ENCODE peak calls at places on chromosomes 2 and 18, in five cellular contexts. E is activated CD8-positive, alpha-beta memory T cell treated with anti-CD3 and anti-CD28 coated beads, Interleukin-2, amount 50 U/mL, for 4 hours; Y is AG04450; L is effector memory CD8-positive, alpha-beta T cell; W is cardiac fibroblast. D is an unnamed sample.

GRCh38 chr2:137888845-137889244 is 75.4 kb upstream of the HNMT start:
- DNase-seq in Y (no peak), L (no peak), W (peak; percentile 39), E (no peak), D (peak; percentile 12)

GRCh38 chr2:85770369-85770768 is 16.6 kb downstream of the ATOH8 start:
- DNase-seq in E (no peak), W (no peak), Y (no peak), L (no peak), D (no peak)

GRCh38 chr2:122478108-122478507 is 722.7 kb downstream of the TSN start:
- DNase-seq in E (no peak), Y (no peak), W (peak; percentile 22), L (no peak), D (peak; percentile 8)

GRCh38 chr2:159114835-159115234 is 146.4 kb downstream of the TANC1 start:
- DNase-seq in W (no peak), Y (no peak), E (no peak), L (no peak), D (no peak)

GRCh38 chr2:88600038-88600465 is 27.2 kb downstream of the EIF2AK3 start:
- DNase-seq in W (peak; percentile 91), E (peak; percentile 24), Y (peak; percentile 93), L (peak; percentile 37), D (peak; percentile 97)

GRCh38 chr2:216692636-216693413 is 2.5 kb downstream of the IGFBP5 start:
- DNase-seq in L (no peak), E (peak; percentile 76), Y (no peak), W (peak; percentile 48), D (peak; percentile 24)

GRCh38 chr2:179773986-179774385 is 87.4 kb downstream of the ZNF385B start:
- DNase-seq in L (no peak), Y (no peak), E (no peak), W (no peak), D (no peak)

GRCh38 chr2:119264781-119265692 is 41.4 kb downstream of the STEAP3 start:
- DNase-seq in L (peak; percentile 13), W (peak; percentile 63), Y (no peak), E (no peak), D (peak; percentile 48)

GRCh38 chr18:45730832-45731545 is 7.0 kb downstream of the SLC14A1 start:
- DNase-seq in L (no peak), W (no peak), Y (peak; percentile 66), E (no peak), D (peak; percentile 84)

GRCh38 chr18:8508320-8508719 is 100.9 kb upstream of the RAB12 start:
- DNase-seq in W (no peak), Y (no peak), L (no peak), E (no peak), D (no peak)

GRCh38 chr2:72340665-72341064 is 193.0 kb upstream of the CYP26B1 start:
- DNase-seq in L (no peak), W (no peak), Y (no peak), E (no peak), D (no peak)

GRCh38 chr18:26574958-26575864 is 26.9 kb upstream of the KCTD1 start:
- DNase-seq in Y (no peak), L (no peak), E (no peak), W (peak; percentile 59), D (peak; percentile 22)

GRCh38 chr18:57859314-57859713 is 56.2 kb upstream of the ATP8B1 start:
- DNase-seq in E (no peak), Y (no peak), W (peak; percentile 54), L (no peak), D (peak; percentile 48)

GRCh38 chr2:229454934-229455631 is 184.0 kb upstream of the PID1 start:
- DNase-seq in W (peak; percentile 83), Y (no peak), E (no peak), L (no peak), D (peak; percentile 93)

GRCh38 chr2:26852405-26853348 is 4.7 kb downstream of the DPYSL5 start:
- DNase-seq in Y (no peak), W (no peak), E (no peak), L (no peak), D (no peak)

GRCh38 chr2:148603562-148603920 is 41.0 kb upstream of the EPC2 start:
- DNase-seq in L (no peak), E (no peak), Y (no peak), W (no peak), D (no peak)

GRCh38 chr2:172248381-172249173 is 145.9 kb upstream of the DLX2 start:
- DNase-seq in E (no peak), L (no peak), Y (no peak), W (no peak), D (peak; percentile 63)

GRCh38 chr2:227545990-227546389 is 52.7 kb upstream of the SCYGR2 start:
- DNase-seq in Y (no peak), E (no peak), L (no peak), W (no peak), D (no peak)

GRCh38 chr2:98419977-98420725 is 24.5 kb upstream of the INPP4A start:
- DNase-seq in L (no peak), Y (no peak), W (peak; percentile 10), E (no peak), D (peak; percentile 8)

GRCh38 chr2:30775833-30776232 is 31.4 kb downstream of the CAPN13 start:
- DNase-seq in W (peak; percentile 1), E (no peak), Y (no peak), L (no peak), D (no peak)

GRCh38 chr2:95331606-95332005 is 34.5 kb downstream of the KCNIP3 start:
- DNase-seq in E (no peak), W (no peak), Y (no peak), L (no peak), D (no peak)

GRCh38 chr2:144084114-144084661 is 435.7 kb downstream of the ZEB2 start:
- DNase-seq in W (peak; percentile 30), L (no peak), E (no peak), Y (peak; percentile 43), D (peak; percentile 88)

GRCh38 chr2:136013286-136013685 is 27.9 kb upstream of the DARS1 start:
- DNase-seq in W (no peak), E (no peak), L (no peak), Y (no peak), D (no peak)

D was measured in HCEC 1CT.